ENCODE peak calls at places on chromosomes 2 and 18, in eight cellular contexts. One of them, this sample, is unnamed.

GRCh38 chr2:16553222-16553621 is 112.4 kb downstream of the CYRIA start:
- DNase-seq in NB4: peak
- DNase-seq in H7: peak
- DNase-seq in RWPE1: peak
- DNase-seq in LoVo: peak
- DNase-seq in activated CD8-positive, alpha-beta memory T cell treated with anti-CD3 and anti-CD28 coated beads, Interleukin-2, amount 50 U/mL, for 4 hours: no peak
- DNase-seq in left ventricle myocardium inferior: no peak
- DNase-seq in CD4-positive, alpha-beta memory T cell: no peak
- DNase-seq in this sample: no peak

GRCh38 chr2:240581811-240582210 is 4.7 kb upstream of the CAPN10 start:
- DNase-seq in NB4: no peak
- DNase-seq in H7: no peak
- DNase-seq in RWPE1: no peak
- DNase-seq in LoVo: no peak
- DNase-seq in activated CD8-positive, alpha-beta memory T cell treated with anti-CD3 and anti-CD28 coated beads, Interleukin-2, amount 50 U/mL, for 4 hours: no peak
- DNase-seq in left ventricle myocardium inferior: no peak
- DNase-seq in CD4-positive, alpha-beta memory T cell: no peak
- DNase-seq in this sample: no peak

GRCh38 chr18:3595282-3596273 is 145.6 kb downstream of the TGIF1 start:
- DNase-seq in NB4: peak
- DNase-seq in H7: no peak
- DNase-seq in RWPE1: peak
- DNase-seq in LoVo: peak
- DNase-seq in activated CD8-positive, alpha-beta memory T cell treated with anti-CD3 and anti-CD28 coated beads, Interleukin-2, amount 50 U/mL, for 4 hours: peak
- DNase-seq in left ventricle myocardium inferior: no peak
- DNase-seq in CD4-positive, alpha-beta memory T cell: peak
- DNase-seq in this sample: no peak

GRCh38 chr2:130393318-130393910 is 37.6 kb downstream of the PTPN18 start:
- DNase-seq in NB4: no peak
- DNase-seq in H7: no peak
- DNase-seq in RWPE1: no peak
- DNase-seq in LoVo: peak
- DNase-seq in activated CD8-positive, alpha-beta memory T cell treated with anti-CD3 and anti-CD28 coated beads, Interleukin-2, amount 50 U/mL, for 4 hours: no peak
- DNase-seq in left ventricle myocardium inferior: no peak
- DNase-seq in CD4-positive, alpha-beta memory T cell: no peak
- DNase-seq in this sample: no peak

GRCh38 chr2:196403471-196403870 is 232.1 kb upstream of the STK17B start:
- DNase-seq in NB4: no peak
- DNase-seq in H7: no peak
- DNase-seq in RWPE1: no peak
- DNase-seq in LoVo: no peak
- DNase-seq in activated CD8-positive, alpha-beta memory T cell treated with anti-CD3 and anti-CD28 coated beads, Interleukin-2, amount 50 U/mL, for 4 hours: no peak
- DNase-seq in left ventricle myocardium inferior: no peak
- DNase-seq in CD4-positive, alpha-beta memory T cell: no peak
- DNase-seq in this sample: no peak

GRCh38 chr2:35428548-35428947 is 927.0 kb upstream of the CRIM1 start:
- DNase-seq in NB4: peak
- DNase-seq in H7: peak
- DNase-seq in RWPE1: peak
- DNase-seq in LoVo: peak
- DNase-seq in activated CD8-positive, alpha-beta memory T cell treated with anti-CD3 and anti-CD28 coated beads, Interleukin-2, amount 50 U/mL, for 4 hours: no peak
- DNase-seq in left ventricle myocardium inferior: no peak
- DNase-seq in CD4-positive, alpha-beta memory T cell: no peak
- DNase-seq in this sample: no peak

GRCh38 chr18:77133051-77133919 is 702 bp upstream of the MBP start:
- DNase-seq in NB4: peak
- DNase-seq in H7: peak
- DNase-seq in RWPE1: no peak
- DNase-seq in LoVo: no peak
- DNase-seq in activated CD8-positive, alpha-beta memory T cell treated with anti-CD3 and anti-CD28 coated beads, Interleukin-2, amount 50 U/mL, for 4 hours: no peak
- DNase-seq in left ventricle myocardium inferior: no peak
- DNase-seq in CD4-positive, alpha-beta memory T cell: no peak
- DNase-seq in this sample: no peak

GRCh38 chr2:45653584-45653983 is 2.1 kb downstream of the PRKCE start:
- DNase-seq in NB4: no peak
- DNase-seq in H7: no peak
- DNase-seq in RWPE1: no peak
- DNase-seq in LoVo: no peak
- DNase-seq in activated CD8-positive, alpha-beta memory T cell treated with anti-CD3 and anti-CD28 coated beads, Interleukin-2, amount 50 U/mL, for 4 hours: no peak
- DNase-seq in left ventricle myocardium inferior: no peak
- DNase-seq in CD4-positive, alpha-beta memory T cell: no peak
- DNase-seq in this sample: no peak

GRCh38 chr2:84904151-84904550 is 1.3 kb upstream of the TMSB10 start:
- DNase-seq in NB4: no peak
- DNase-seq in H7: no peak
- DNase-seq in RWPE1: no peak
- DNase-seq in LoVo: no peak
- DNase-seq in activated CD8-positive, alpha-beta memory T cell treated with anti-CD3 and anti-CD28 coated beads, Interleukin-2, amount 50 U/mL, for 4 hours: no peak
- DNase-seq in left ventricle myocardium inferior: no peak
- DNase-seq in CD4-positive, alpha-beta memory T cell: no peak
- DNase-seq in this sample: no peak

GRCh38 chr2:74079522-74080341 is 68.0 kb downstream of the BOLA3 start:
- DNase-seq in NB4: peak
- DNase-seq in H7: no peak
- DNase-seq in RWPE1: no peak
- DNase-seq in LoVo: no peak
- DNase-seq in activated CD8-positive, alpha-beta memory T cell treated with anti-CD3 and anti-CD28 coated beads, Interleukin-2, amount 50 U/mL, for 4 hours: no peak
- DNase-seq in left ventricle myocardium inferior: no peak
- DNase-seq in CD4-positive, alpha-beta memory T cell: no peak
- DNase-seq in this sample: no peak

GRCh38 chr2:199431748-199432213 is 26.0 kb downstream of the SATB2 start:
- DNase-seq in NB4: peak
- DNase-seq in H7: peak
- DNase-seq in RWPE1: no peak
- DNase-seq in LoVo: no peak
- DNase-seq in activated CD8-positive, alpha-beta memory T cell treated with anti-CD3 and anti-CD28 coated beads, Interleukin-2, amount 50 U/mL, for 4 hours: no peak
- DNase-seq in left ventricle myocardium inferior: no peak
- DNase-seq in CD4-positive, alpha-beta memory T cell: no peak
- DNase-seq in this sample: no peak

GRCh38 chr2:174012347-174013309 is 47.5 kb upstream of the SP3 start:
- DNase-seq in NB4: peak
- DNase-seq in H7: peak
- DNase-seq in RWPE1: peak
- DNase-seq in LoVo: no peak
- DNase-seq in activated CD8-positive, alpha-beta memory T cell treated with anti-CD3 and anti-CD28 coated beads, Interleukin-2, amount 50 U/mL, for 4 hours: peak
- DNase-seq in left ventricle myocardium inferior: peak
- DNase-seq in CD4-positive, alpha-beta memory T cell: peak
- DNase-seq in this sample: no peak

GRCh38 chr2:120349125-120349921 is 3.4 kb downstream of the INHBB start:
- DNase-seq in NB4: no peak
- DNase-seq in H7: peak
- DNase-seq in RWPE1: no peak
- DNase-seq in LoVo: no peak
- DNase-seq in activated CD8-positive, alpha-beta memory T cell treated with anti-CD3 and anti-CD28 coated beads, Interleukin-2, amount 50 U/mL, for 4 hours: no peak
- DNase-seq in left ventricle myocardium inferior: no peak
- DNase-seq in CD4-positive, alpha-beta memory T cell: no peak
- DNase-seq in this sample: no peak

GRCh38 chr2:20391951-20392699 is 41.5 kb upstream of the PUM2 start:
- DNase-seq in NB4: no peak
- DNase-seq in H7: no peak
- DNase-seq in RWPE1: peak
- DNase-seq in LoVo: peak
- DNase-seq in activated CD8-positive, alpha-beta memory T cell treated with anti-CD3 and anti-CD28 coated beads, Interleukin-2, amount 50 U/mL, for 4 hours: no peak
- DNase-seq in left ventricle myocardium inferior: no peak
- DNase-seq in CD4-positive, alpha-beta memory T cell: no peak
- DNase-seq in this sample: no peak

GRCh38 chr2:105864262-105864661 is 119.5 kb downstream of the NCK2 start:
- DNase-seq in NB4: no peak
- DNase-seq in H7: no peak
- DNase-seq in RWPE1: no peak
- DNase-seq in LoVo: no peak
- DNase-seq in activated CD8-positive, alpha-beta memory T cell treated with anti-CD3 and anti-CD28 coated beads, Interleukin-2, amount 50 U/mL, for 4 hours: no peak
- DNase-seq in left ventricle myocardium inferior: no peak
- DNase-seq in CD4-positive, alpha-beta memory T cell: peak
- DNase-seq in this sample: no peak

GRCh38 chr2:7191927-7192326 is 274.7 kb downstream of the RNF144A start:
- DNase-seq in NB4: no peak
- DNase-seq in H7: no peak
- DNase-seq in RWPE1: peak
- DNase-seq in LoVo: peak
- DNase-seq in activated CD8-positive, alpha-beta memory T cell treated with anti-CD3 and anti-CD28 coated beads, Interleukin-2, amount 50 U/mL, for 4 hours: no peak
- DNase-seq in left ventricle myocardium inferior: no peak
- DNase-seq in CD4-positive, alpha-beta memory T cell: no peak
- DNase-seq in this sample: no peak

GRCh38 chr18:9944805-9945204 is 31.0 kb downstream of the VAPA start:
- DNase-seq in NB4: peak
- DNase-seq in H7: no peak
- DNase-seq in RWPE1: no peak
- DNase-seq in LoVo: no peak
- DNase-seq in activated CD8-positive, alpha-beta memory T cell treated with anti-CD3 and anti-CD28 coated beads, Interleukin-2, amount 50 U/mL, for 4 hours: no peak
- DNase-seq in left ventricle myocardium inferior: no peak
- DNase-seq in CD4-positive, alpha-beta memory T cell: no peak
- DNase-seq in this sample: no peak

GRCh38 chr2:231648579-231649174 is 56.0 kb downstream of the TEX44 start:
- DNase-seq in NB4: peak
- DNase-seq in H7: peak
- DNase-seq in RWPE1: peak
- DNase-seq in LoVo: peak
- DNase-seq in activated CD8-positive, alpha-beta memory T cell treated with anti-CD3 and anti-CD28 coated beads, Interleukin-2, amount 50 U/mL, for 4 hours: peak
- DNase-seq in left ventricle myocardium inferior: peak
- DNase-seq in CD4-positive, alpha-beta memory T cell: peak
- DNase-seq in this sample: no peak

GRCh38 chr2:35337922-35338321 is 1017.7 kb upstream of the CRIM1 start:
- DNase-seq in NB4: no peak
- DNase-seq in H7: no peak
- DNase-seq in RWPE1: no peak
- DNase-seq in LoVo: no peak
- DNase-seq in activated CD8-positive, alpha-beta memory T cell treated with anti-CD3 and anti-CD28 coated beads, Interleukin-2, amount 50 U/mL, for 4 hours: no peak
- DNase-seq in left ventricle myocardium inferior: no peak
- DNase-seq in CD4-positive, alpha-beta memory T cell: no peak
- DNase-seq in this sample: no peak

GRCh38 chr2:79860233-79861058 is 347.6 kb downstream of the CTNNA2 start:
- DNase-seq in NB4: peak
- DNase-seq in H7: peak
- DNase-seq in RWPE1: peak
- DNase-seq in LoVo: peak
- DNase-seq in activated CD8-positive, alpha-beta memory T cell treated with anti-CD3 and anti-CD28 coated beads, Interleukin-2, amount 50 U/mL, for 4 hours: no peak
- DNase-seq in left ventricle myocardium inferior: no peak
- DNase-seq in CD4-positive, alpha-beta memory T cell: no peak
- DNase-seq in this sample: no peak

GRCh38 chr2:121768143-121768755 is 12.8 kb downstream of the TSN start:
- DNase-seq in NB4: no peak
- DNase-seq in H7: no peak
- DNase-seq in RWPE1: no peak
- DNase-seq in LoVo: no peak
- DNase-seq in activated CD8-positive, alpha-beta memory T cell treated with anti-CD3 and anti-CD28 coated beads, Interleukin-2, amount 50 U/mL, for 4 hours: no peak
- DNase-seq in left ventricle myocardium inferior: no peak
- DNase-seq in CD4-positive, alpha-beta memory T cell: no peak
- DNase-seq in this sample: no peak

GRCh38 chr18:23738575-23738974 is 49.3 kb downstream of the LAMA3 start:
- DNase-seq in NB4: no peak
- DNase-seq in H7: no peak
- DNase-seq in RWPE1: no peak
- DNase-seq in LoVo: no peak
- DNase-seq in activated CD8-positive, alpha-beta memory T cell treated with anti-CD3 and anti-CD28 coated beads, Interleukin-2, amount 50 U/mL, for 4 hours: no peak
- DNase-seq in left ventricle myocardium inferior: no peak
- DNase-seq in CD4-positive, alpha-beta memory T cell: no peak
- DNase-seq in this sample: no peak

GRCh38 chr2:157837851-157838441 is 38.2 kb downstream of the ACVR1 start:
- DNase-seq in NB4: peak
- DNase-seq in H7: no peak
- DNase-seq in RWPE1: no peak
- DNase-seq in LoVo: no peak
- DNase-seq in activated CD8-positive, alpha-beta memory T cell treated with anti-CD3 and anti-CD28 coated beads, Interleukin-2, amount 50 U/mL, for 4 hours: no peak
- DNase-seq in left ventricle myocardium inferior: peak
- DNase-seq in CD4-positive, alpha-beta memory T cell: no peak
- DNase-seq in this sample: no peak

GRCh38 chr2:134982603-134983002 is 64.0 kb downstream of the CCNT2 start:
- DNase-seq in NB4: peak
- DNase-seq in H7: no peak
- DNase-seq in RWPE1: no peak
- DNase-seq in LoVo: no peak
- DNase-seq in activated CD8-positive, alpha-beta memory T cell treated with anti-CD3 and anti-CD28 coated beads, Interleukin-2, amount 50 U/mL, for 4 hours: no peak
- DNase-seq in left ventricle myocardium inferior: no peak
- DNase-seq in CD4-positive, alpha-beta memory T cell: no peak
- DNase-seq in this sample: no peak

GRCh38 chr2:199861116-199861774 is 10.3 kb upstream of the FTCDNL1 start:
- DNase-seq in NB4: peak
- DNase-seq in H7: no peak
- DNase-seq in RWPE1: no peak
- DNase-seq in LoVo: peak
- DNase-seq in activated CD8-positive, alpha-beta memory T cell treated with anti-CD3 and anti-CD28 coated beads, Interleukin-2, amount 50 U/mL, for 4 hours: no peak
- DNase-seq in left ventricle myocardium inferior: no peak
- DNase-seq in CD4-positive, alpha-beta memory T cell: peak
- DNase-seq in this sample: no peak

GRCh38 chr18:54717673-54718435 is 110.4 kb upstream of the RAB27B start:
- DNase-seq in NB4: peak
- DNase-seq in H7: peak
- DNase-seq in RWPE1: no peak
- DNase-seq in LoVo: no peak
- DNase-seq in activated CD8-positive, alpha-beta memory T cell treated with anti-CD3 and anti-CD28 coated beads, Interleukin-2, amount 50 U/mL, for 4 hours: no peak
- DNase-seq in left ventricle myocardium inferior: no peak
- DNase-seq in CD4-positive, alpha-beta memory T cell: peak
- DNase-seq in this sample: no peak

GRCh38 chr2:206765242-206766056 is at the start of the genes FASTKD2 and MDH1B:
- DNase-seq in NB4: peak
- DNase-seq in H7: peak
- DNase-seq in RWPE1: peak
- DNase-seq in LoVo: peak
- DNase-seq in activated CD8-positive, alpha-beta memory T cell treated with anti-CD3 and anti-CD28 coated beads, Interleukin-2, amount 50 U/mL, for 4 hours: peak
- DNase-seq in left ventricle myocardium inferior: peak
- DNase-seq in CD4-positive, alpha-beta memory T cell: peak
- DNase-seq in this sample: no peak